ENCODE peak calls at places on chromosomes 12 and 14, in nine cellular contexts. V is testis, R is aorta, I is mucosa of descending colon, N is MM.1S, J is PC-9, Y is transverse colon, C is ovary, Z is SJSA1. D is an unnamed sample.
A peak's percentile ranks its signal among the peaks of the same experiment; 100 is the strongest.

GRCh38 chr12:19707948-19708409 is 268.7 kb downstream of the AEBP2 start:
- DNase-seq in V (no peak), R (no peak), I (no peak), N (no peak), J (no peak), Y (no peak), C (no peak), Z (no peak), D (no peak)

GRCh38 chr12:120680165-120680738 is 6.7 kb upstream of the MLEC start:
- DNase-seq in V (no peak), R (no peak), I (no peak), N (no peak), J (no peak), Y (no peak), C (no peak), Z (no peak), D (no peak)

GRCh38 chr12:75951399-75952228 is 80.0 kb downstream of the PHLDA1 start:
- DNase-seq in V (no peak), R (no peak), I (no peak), N (no peak), J (no peak), Y (no peak), C (no peak), Z (no peak), D (no peak)

GRCh38 chr14:103121161-103121845 is 2.0 kb upstream of the TNFAIP2 start:
- DNase-seq in V (no peak), R (peak; percentile 83), I (peak; percentile 61), N (no peak), J (no peak), Y (peak; percentile 48), C (no peak), Z (no peak), D (no peak)

GRCh38 chr14:105839425-105840265 is 313.3 kb downstream of the TMEM121 start:
- DNase-seq in V (no peak), R (no peak), I (no peak), N (no peak), J (no peak), Y (no peak), C (no peak), Z (peak; percentile 31), D (peak; percentile 65)

GRCh38 chr12:59191372-59191771 is 271.1 kb upstream of the LRIG3 start:
- DNase-seq in V (no peak), R (no peak), I (no peak), N (no peak), J (no peak), Y (no peak), C (no peak), Z (no peak), D (no peak)

GRCh38 chr12:89414322-89414721 is 62.0 kb upstream of the DUSP6 start:
- DNase-seq in V (no peak), R (no peak), I (no peak), N (no peak), J (no peak), Y (no peak), C (no peak), Z (no peak), D (no peak)

GRCh38 chr12:104182144-104182543 is 33.4 kb upstream of the TXNRD1 start:
- DNase-seq in V (peak; percentile 60), R (peak; percentile 91), I (peak; percentile 47), N (no peak), J (no peak), Y (peak; percentile 70), C (peak; percentile 85), Z (no peak), D (no peak)

GRCh38 chr12:8698830-8699330 is 1.1 kb downstream of the RIMKLB start:
- DNase-seq in V (no peak), R (no peak), I (no peak), N (no peak), J (no peak), Y (no peak), C (no peak), Z (no peak), D (no peak)

GRCh38 chr14:103496776-103497175 is 25.9 kb downstream of the CKB start:
- DNase-seq in V (no peak), R (no peak), I (no peak), N (no peak), J (no peak), Y (no peak), C (peak; percentile 4), Z (no peak), D (no peak)

GRCh38 chr12:64673490-64674169 is 63.3 kb downstream of the RASSF3 start:
- DNase-seq in V (no peak), R (no peak), I (no peak), N (no peak), J (no peak), Y (no peak), C (no peak), Z (no peak), D (no peak)

GRCh38 chr14:96096639-96097610 is 57.8 kb downstream of the C14orf132 start:
- DNase-seq in V (no peak), R (no peak), I (no peak), N (no peak), J (no peak), Y (no peak), C (no peak), Z (no peak), D (peak; percentile 41)

GRCh38 chr14:96098999-96099335 is 59.8 kb downstream of the C14orf132 start:
- DNase-seq in V (no peak), R (no peak), I (no peak), N (no peak), J (no peak), Y (no peak), C (no peak), Z (no peak), D (no peak)

GRCh38 chr14:96097752-96098151 is 58.6 kb downstream of the C14orf132 start:
- DNase-seq in V (no peak), R (no peak), I (no peak), N (no peak), J (no peak), Y (no peak), C (no peak), Z (no peak), D (peak; percentile 25)

GRCh38 chr14:96100171-96101064 is 61.3 kb downstream of the C14orf132 start:
- DNase-seq in V (peak; percentile 83), R (peak; percentile 75), I (peak; percentile 82), N (peak; percentile 24), J (peak; percentile 45), Y (peak; percentile 84), C (peak; percentile 64), Z (peak; percentile 86), D (peak; percentile 75)

GRCh38 chr14:96098309-96098998 is 59.3 kb downstream of the C14orf132 start:
- DNase-seq in V (peak; percentile 51), R (no peak), I (peak; percentile 44), N (peak; percentile 23), J (no peak), Y (no peak), C (no peak), Z (peak; percentile 59), D (peak; percentile 48)
- H3K4me1 ChIP-seq in V (no peaks in the 10 kb centered on the region), R (no peaks in the 10 kb centered on the region), I (no peaks in the 10 kb centered on the region), N (no peaks in the 10 kb centered on the region), J (peaks cover 54% of the 10 kb centered on the region), Y (no peaks in the 10 kb centered on the region), C (no peaks in the 10 kb centered on the region), Z (peaks cover 21% of the 10 kb centered on the region), D (peaks cover 12% of the 10 kb centered on the region)

GRCh38 chr14:73739174-73739898 is 25.2 kb upstream of the PNMA1 start:
- DNase-seq in V (no peak), R (no peak), I (peak; percentile 55), N (no peak), J (no peak), Y (no peak), C (no peak), Z (no peak), D (no peak)

GRCh38 chr14:73740921-73741326 is 26.7 kb upstream of the PNMA1 start:
- DNase-seq in V (peak; percentile 51), R (peak; percentile 82), I (peak; percentile 92), N (no peak), J (peak; percentile 91), Y (peak; percentile 92), C (peak; percentile 86), Z (no peak), D (peak; percentile 91)

GRCh38 chr14:73738518-73739173 is 24.5 kb upstream of the PNMA1 start:
- DNase-seq in V (no peak), R (no peak), I (peak; percentile 49), N (no peak), J (no peak), Y (no peak), C (no peak), Z (no peak), D (no peak)

GRCh38 chr14:73741386-73741875 is 27.2 kb upstream of the PNMA1 start:
- DNase-seq in V (peak; percentile 56), R (peak; percentile 86), I (peak; percentile 89), N (no peak), J (peak; percentile 93), Y (peak; percentile 86), C (peak; percentile 76), Z (peak; percentile 76), D (peak; percentile 98)

GRCh38 chr14:73739899-73740685 is 25.9 kb upstream of the PNMA1 start:
- DNase-seq in V (no peak), R (no peak), I (no peak), N (no peak), J (no peak), Y (no peak), C (no peak), Z (no peak), D (no peak)
- H3K4me1 ChIP-seq in V (peaks cover 58% of the 10 kb centered on the region), R (no peaks in the 10 kb centered on the region), I (peaks cover 56% of the 10 kb centered on the region), N (peaks cover 40% of the 10 kb centered on the region), J (peaks cover 58% of the 10 kb centered on the region), Y (peaks cover 60% of the 10 kb centered on the region), C (peaks cover 45% of the 10 kb centered on the region), Z (peaks cover 34% of the 10 kb centered on the region), D (peaks cover 49% of the 10 kb centered on the region)

DNA sequence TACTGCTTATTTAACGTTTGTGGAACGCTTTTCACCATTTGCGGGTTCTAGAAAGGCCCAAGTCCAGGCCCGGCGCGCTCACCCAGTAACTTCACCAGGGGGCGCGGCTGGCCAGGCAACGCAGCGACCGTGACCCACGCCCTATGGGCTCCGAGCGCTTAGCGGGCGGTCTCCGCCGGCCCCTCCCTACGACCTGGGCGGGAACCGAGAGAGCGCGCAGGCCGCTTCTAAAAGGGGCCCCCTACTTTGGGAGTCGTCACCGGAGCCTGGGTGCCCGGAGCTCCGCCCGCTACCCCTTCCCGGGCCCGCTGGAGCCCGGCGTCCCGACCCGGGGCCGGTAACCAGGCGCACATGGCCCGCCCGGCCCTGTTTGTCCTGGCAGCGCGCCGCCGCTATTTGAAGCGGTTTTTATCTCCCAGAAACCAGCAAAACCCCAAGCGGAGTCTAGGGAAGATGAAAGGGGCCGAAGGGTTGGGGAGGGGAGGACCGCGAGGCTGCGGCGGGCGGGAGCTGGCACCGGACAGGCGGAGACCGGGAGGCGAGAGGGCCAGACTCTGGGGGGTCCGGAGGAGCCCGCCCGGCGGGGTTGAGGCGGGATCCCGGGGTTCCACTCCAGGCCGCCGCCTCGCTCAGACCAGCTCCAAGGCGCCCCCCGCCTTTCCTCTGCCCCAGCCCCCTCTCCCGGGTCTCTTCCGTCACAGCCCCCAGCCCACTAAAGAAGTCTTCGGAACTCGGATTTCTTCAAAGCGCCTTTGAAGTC is 3.5 kb upstream of the AAAS start:
- DNase-seq in V (peak; percentile 94), R (peak; percentile 96), I (peak; percentile 92), N (peak; percentile 93), J (peak; percentile 87), Y (peak; percentile 93), C (peak; percentile 93), Z (peak; percentile 94), D (peak; percentile 90)
- H3K4me1 ChIP-seq in V (peaks cover 19% of the 10 kb centered on the region), R (no peaks in the 10 kb centered on the region), I (peaks cover 21% of the 10 kb centered on the region), N (peaks cover 17% of the 10 kb centered on the region), J (peaks cover 14% of the 10 kb centered on the region), Y (peaks cover 7% of the 10 kb centered on the region), C (peaks cover 9% of the 10 kb centered on the region), Z (peaks cover 26% of the 10 kb centered on the region), D (no peaks in the 10 kb centered on the region)

DNA sequence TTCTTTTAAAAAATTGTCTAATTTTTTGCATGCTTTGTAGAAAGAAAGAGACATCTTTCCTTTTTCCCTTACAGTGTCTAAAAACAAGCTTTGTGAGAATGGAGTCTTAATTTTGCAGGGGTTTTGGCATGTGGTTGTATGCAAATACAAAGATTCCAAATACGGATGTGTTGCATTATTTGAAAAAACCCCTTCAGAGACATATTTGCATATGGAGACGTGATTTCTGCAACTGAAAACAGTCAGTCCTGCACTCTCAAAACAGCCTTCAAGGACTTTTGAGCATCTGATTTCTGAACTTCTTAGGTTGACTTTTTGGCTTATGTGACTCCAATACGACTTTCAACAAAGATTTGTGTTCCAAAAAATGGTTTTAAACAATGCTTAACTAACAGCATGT is 7.8 kb downstream of the IRAK3 start:
- DNase-seq in V (no peak), R (no peak), I (no peak), N (peak; percentile 89), J (no peak), Y (no peak), C (no peak), Z (no peak), D (no peak)
- H3K4me1 ChIP-seq in V (no peaks in the 10 kb centered on the region), R (peaks cover 4% of the 10 kb centered on the region), I (no peaks in the 10 kb centered on the region), N (peaks cover 18% of the 10 kb centered on the region), J (no peaks in the 10 kb centered on the region), Y (no peaks in the 10 kb centered on the region), C (no peaks in the 10 kb centered on the region), Z (peaks cover 6% of the 10 kb centered on the region), D (no peaks in the 10 kb centered on the region)